ENCODE peak calls at places on chromosome 16, in four cellular contexts. I is neural progenitor cell, Z is aorta, N is H1. P is an unnamed sample. For H3K36me3, the result is how much of the 10 kb centered on the place peaks cover.

GRCh38 chr16:9072806-9073341 is 18.6 kb upstream of the HAPSTR1 start:
- DNase-seq in N (no peak), I (no peak), Z (no peak), P (peak)

GRCh38 chr16:27465483-27465879 is 63.5 kb downstream of the IL21R start:
- DNase-seq in I (no peak), N (no peak), Z (no peak), P (no peak)

GRCh38 chr16:6483634-6484033 is 849.0 kb upstream of the RBFOX1 start:
- DNase-seq in I (peak), N (peak), Z (no peak), P (no peak)

GRCh38 chr16:83136419-83136818 is 509.6 kb downstream of the CDH13 start:
- DNase-seq in I (no peak), N (no peak), Z (no peak), P (no peak)

GRCh38 chr16:29126057-29126494 is 141.2 kb downstream of the LAT start:
- DNase-seq in Z (no peak), I (no peak), N (no peak), P (no peak)

GRCh38 chr16:3065069-3065741 is at the start of gene IL32:
- DNase-seq in I (no peak), N (no peak), Z (peak), P (no peak)

GRCh38 chr16:80147021-80147680 is 393.6 kb upstream of the DYNLRB2 start:
- DNase-seq in Z (no peak), N (no peak), I (no peak), P (no peak)

GRCh38 chr16:21523411-21524067 is 75.8 kb upstream of the METTL9 start:
- DNase-seq in Z (no peak), N (no peak), I (peak), P (no peak)

GRCh38 chr16:81491522-81492188 is 47.0 kb downstream of the CMIP start:
- DNase-seq in I (no peak), Z (no peak), N (no peak), P (no peak)

GRCh38 chr16:5479925-5480324 is 382.3 kb upstream of the EEF2KMT start:
- DNase-seq in I (no peak), N (no peak), Z (no peak), P (no peak)

GRCh38 chr16:14310519-14310991 is 239.4 kb downstream of the MRTFB start:
- DNase-seq in I (peak), N (no peak), Z (no peak), P (peak)

GRCh38 chr16:83826146-83826913 is 18.6 kb downstream of the HSBP1 start:
- DNase-seq in I (peak), N (peak), Z (peak), P (peak)

GRCh38 chr16:84700518-84701277 is 898 bp downstream of the USP10 start:
- DNase-seq in Z (no peak), I (peak), N (no peak), P (peak)

GRCh38 chr16:84105948-84106740 is 10.6 kb downstream of the MBTPS1 start:
- DNase-seq in Z (no peak), I (no peak), N (no peak), P (no peak)

GRCh38 chr16:9340402-9341095 is 249.1 kb downstream of the HAPSTR1 start:
- DNase-seq in N (no peak), I (no peak), Z (no peak), P (no peak)

GRCh38 chr16:88279998-88280397 is 102.8 kb upstream of the ZNF469 start:
- DNase-seq in I (no peak), N (no peak), Z (no peak), P (no peak)

GRCh38 chr16:2147981-2148671 is at the start of gene RAB26:
- DNase-seq in Z (peak), I (peak), N (peak), P (no peak)

GRCh38 chr16:30670072-30670824 is 12.0 kb downstream of the FBRS start:
- DNase-seq in Z (no peak), I (no peak), N (no peak), P (no peak)

GRCh38 chr16:30666681-30667080 is 8.4 kb downstream of the FBRS start:
- DNase-seq in N (no peak), Z (no peak), I (no peak), P (no peak)

GRCh38 chr16:30667361-30667905 is 9.2 kb downstream of the FBRS start:
- DNase-seq in Z (no peak), N (no peak), I (no peak), P (no peak)

GRCh38 chr16:30668393-30668792 is 10.2 kb downstream of the FBRS start:
- DNase-seq in N (no peak), Z (no peak), I (no peak), P (no peak)

GRCh38 chr16:30669026-30670000 is 11.1 kb downstream of the FBRS start:
- DNase-seq in Z (no peak), I (no peak), N (no peak), P (no peak)
- H3K36me3 ChIP-seq in Z (under half), I (under half), N (under half), P (under half)

GRCh38 chr16:57023541-57024249 is 34.3 kb downstream of the NLRC5 start:
- DNase-seq in I (no peak), Z (no peak), N (no peak), P (no peak)
- H3K36me3 ChIP-seq in I (under half), Z (under half), N (under half), P (under half)

GRCh38 chr16:46968063-46968435 is 5.4 kb downstream of the DNAJA2 start:
- DNase-seq in Z (no peak), I (no peak), N (no peak), P (no peak)
- H3K36me3 ChIP-seq in Z (under half), I (under half), N (under half), P (under half)

GRCh38 chr16:61654962-61655361 is 381.3 kb downstream of the CDH8 start:
- DNase-seq in I (no peak), N (no peak), Z (no peak), P (no peak)

GRCh38 chr16:61653544-61653943 is 382.7 kb downstream of the CDH8 start:
- DNase-seq in I (no peak), Z (no peak), N (no peak), P (no peak)
- H3K36me3 ChIP-seq in I (under half), Z (under half), N (under half), P (under half)

GRCh38 chr16:50071075-50071671 is 5.4 kb downstream of the HEATR3 start:
- DNase-seq in N (no peak), Z (no peak), I (no peak), P (no peak)
- H3K36me3 ChIP-seq in N (under half), Z (under half), I (under half), P (under half)

GRCh38 chr16:67946966-67947558 is 3.1 kb upstream of the LCAT start:
- DNase-seq in I (no peak), N (no peak), Z (no peak), P (no peak)

GRCh38 chr16:67949645-67950044 is 5.7 kb upstream of the LCAT start:
- DNase-seq in I (no peak), Z (no peak), N (no peak), P (no peak)

GRCh38 chr16:67948015-67948414 is 4.1 kb upstream of the LCAT start:
- DNase-seq in Z (no peak), I (no peak), N (no peak), P (no peak)

GRCh38 chr16:67951485-67951884 is 7.6 kb upstream of the LCAT start:
- DNase-seq in I (no peak), Z (no peak), N (no peak), P (no peak)

DNA sequence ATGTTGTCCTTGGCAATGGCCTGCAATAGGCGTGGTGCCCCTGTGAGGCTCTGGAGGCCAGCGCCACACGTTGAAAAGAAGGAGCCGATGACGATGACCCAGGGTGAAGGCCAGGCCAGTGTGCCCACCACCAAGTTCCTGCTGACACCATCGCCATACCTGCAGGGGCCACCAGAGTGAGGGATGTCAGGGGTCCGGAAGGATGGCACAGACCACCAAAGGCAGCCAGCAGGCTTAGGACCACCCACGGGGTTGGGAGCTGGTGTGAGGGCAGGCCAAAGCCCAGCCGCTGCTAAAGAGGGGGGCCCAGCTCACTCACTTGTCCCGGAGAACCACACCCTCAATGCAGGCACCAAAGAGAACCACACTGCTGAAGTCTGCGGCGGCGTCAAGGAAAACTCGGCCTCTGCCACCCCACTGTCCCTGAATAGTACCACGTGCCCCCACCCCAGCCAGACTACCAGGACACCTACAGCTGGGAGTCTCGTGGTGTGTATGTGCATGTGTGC is 6.5 kb upstream of the LCAT start:
- DNase-seq in Z (no peak), I (no peak), N (no peak), P (no peak)
- H3K36me3 ChIP-seq in Z (under half), I (under half), N (under half), P (under half)

GRCh38 chr16:59535298-59535697 is 801.2 kb upstream of the GOT2 start:
- DNase-seq in Z (no peak), N (no peak), I (no peak), P (no peak)

GRCh38 chr16:59543641-59544040 is 809.5 kb upstream of the GOT2 start:
- DNase-seq in I (no peak), Z (no peak), N (no peak), P (no peak)

GRCh38 chr16:59545666-59546065 is 811.5 kb upstream of the GOT2 start:
- DNase-seq in Z (no peak), I (no peak), N (no peak), P (no peak)

DNA sequence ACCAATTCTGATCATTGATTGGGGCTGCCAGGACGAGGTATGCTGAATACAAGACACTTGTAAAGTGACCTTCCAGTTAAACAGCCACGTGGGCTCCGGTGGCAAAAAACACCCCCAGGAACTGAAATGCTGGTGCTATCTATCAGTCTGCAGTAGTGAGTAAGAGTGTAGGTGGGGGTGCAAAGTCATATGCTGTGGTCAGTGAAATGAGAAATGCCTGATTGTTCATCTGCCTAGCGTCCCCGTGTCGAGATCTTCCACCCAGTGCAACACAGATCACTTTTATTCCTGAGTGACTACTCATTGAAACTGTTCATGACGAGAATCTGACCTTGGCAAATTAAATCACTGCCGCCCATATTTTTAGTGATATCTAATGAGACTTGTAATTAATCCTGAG is 806.5 kb upstream of the GOT2 start:
- DNase-seq in I (no peak), N (no peak), Z (no peak), P (no peak)
- H3K36me3 ChIP-seq in I (under half), N (under half), Z (under half), P (under half)